ENCODE peak calls at places on chromosomes 13 and 19, in ten cellular contexts. One of them, this sample, is unnamed.

GRCh38 chr19:18312021-18312534 is 10.8 kb downstream of the LSM4 start:
- DNase-seq in foreskin fibroblast: no peak
- DNase-seq in NCI-H774: no peak
- DNase-seq in SHP77: no peak
- DNase-seq in NCI-H2029: no peak
- DNase-seq in glutamatergic neuron: no peak
- DNase-seq in left ventricle myocardium superior: no peak
- DNase-seq in activated CD4-positive, alpha-beta T cell treated with anti-CD3 and anti-CD28 coated beads, Interleukin-2, amount 10 ng/mL, durations not matched to agents 7 days and 5 days: no peak
- DNase-seq in cardiac septum: no peak
- DNase-seq in NCI-H187: no peak
- DNase-seq in this sample: no peak

GRCh38 chr19:50313812-50314536 is 15.2 kb downstream of the KCNC3 start:
- DNase-seq in foreskin fibroblast: no peak
- DNase-seq in NCI-H774: peak; percentile 14
- DNase-seq in SHP77: no peak
- DNase-seq in NCI-H2029: no peak
- DNase-seq in glutamatergic neuron: no peak
- DNase-seq in left ventricle myocardium superior: no peak
- DNase-seq in activated CD4-positive, alpha-beta T cell treated with anti-CD3 and anti-CD28 coated beads, Interleukin-2, amount 10 ng/mL, durations not matched to agents 7 days and 5 days: no peak
- DNase-seq in cardiac septum: no peak
- DNase-seq in NCI-H187: peak; percentile 12
- DNase-seq in this sample: no peak

GRCh38 chr13:32811297-32811800 is 204.9 kb upstream of the KL start:
- DNase-seq in foreskin fibroblast: peak; percentile 33
- DNase-seq in NCI-H774: no peak
- DNase-seq in SHP77: no peak
- DNase-seq in NCI-H2029: no peak
- DNase-seq in glutamatergic neuron: no peak
- DNase-seq in left ventricle myocardium superior: no peak
- DNase-seq in activated CD4-positive, alpha-beta T cell treated with anti-CD3 and anti-CD28 coated beads, Interleukin-2, amount 10 ng/mL, durations not matched to agents 7 days and 5 days: peak; percentile 42
- DNase-seq in cardiac septum: no peak
- DNase-seq in NCI-H187: no peak
- DNase-seq in this sample: peak; percentile 34

GRCh38 chr13:31321457-31321856 is 121.7 kb downstream of the B3GLCT start:
- DNase-seq in foreskin fibroblast: no peak
- DNase-seq in NCI-H774: no peak
- DNase-seq in SHP77: no peak
- DNase-seq in NCI-H2029: no peak
- DNase-seq in glutamatergic neuron: no peak
- DNase-seq in left ventricle myocardium superior: no peak
- DNase-seq in activated CD4-positive, alpha-beta T cell treated with anti-CD3 and anti-CD28 coated beads, Interleukin-2, amount 10 ng/mL, durations not matched to agents 7 days and 5 days: no peak
- DNase-seq in cardiac septum: no peak
- DNase-seq in NCI-H187: no peak
- DNase-seq in this sample: peak; percentile 67

GRCh38 chr13:84570831-84571230 is 688.6 kb upstream of the SLITRK1 start:
- DNase-seq in foreskin fibroblast: peak; percentile 2
- DNase-seq in NCI-H774: no peak
- DNase-seq in SHP77: no peak
- DNase-seq in NCI-H2029: no peak
- DNase-seq in glutamatergic neuron: no peak
- DNase-seq in left ventricle myocardium superior: no peak
- DNase-seq in activated CD4-positive, alpha-beta T cell treated with anti-CD3 and anti-CD28 coated beads, Interleukin-2, amount 10 ng/mL, durations not matched to agents 7 days and 5 days: no peak
- DNase-seq in cardiac septum: no peak
- DNase-seq in NCI-H187: no peak
- DNase-seq in this sample: no peak

GRCh38 chr19:48676887-48677286 is 4.1 kb upstream of the NTN5 start:
- DNase-seq in foreskin fibroblast: no peak
- DNase-seq in NCI-H774: no peak
- DNase-seq in SHP77: no peak
- DNase-seq in NCI-H2029: no peak
- DNase-seq in glutamatergic neuron: no peak
- DNase-seq in left ventricle myocardium superior: no peak
- DNase-seq in activated CD4-positive, alpha-beta T cell treated with anti-CD3 and anti-CD28 coated beads, Interleukin-2, amount 10 ng/mL, durations not matched to agents 7 days and 5 days: no peak
- DNase-seq in cardiac septum: no peak
- DNase-seq in NCI-H187: no peak
- DNase-seq in this sample: no peak

GRCh38 chr13:102608944-102609343 is 12.2 kb downstream of the TPP2 start:
- DNase-seq in foreskin fibroblast: no peak
- DNase-seq in NCI-H774: no peak
- DNase-seq in SHP77: no peak
- DNase-seq in NCI-H2029: no peak
- DNase-seq in glutamatergic neuron: no peak
- DNase-seq in left ventricle myocardium superior: no peak
- DNase-seq in activated CD4-positive, alpha-beta T cell treated with anti-CD3 and anti-CD28 coated beads, Interleukin-2, amount 10 ng/mL, durations not matched to agents 7 days and 5 days: no peak
- DNase-seq in cardiac septum: no peak
- DNase-seq in NCI-H187: no peak
- DNase-seq in this sample: no peak

GRCh38 chr19:33248954-33249613 is 23.4 kb upstream of the SLC7A10 start:
- DNase-seq in foreskin fibroblast: no peak
- DNase-seq in NCI-H774: no peak
- DNase-seq in SHP77: no peak
- DNase-seq in NCI-H2029: no peak
- DNase-seq in glutamatergic neuron: no peak
- DNase-seq in left ventricle myocardium superior: peak; percentile 56
- DNase-seq in activated CD4-positive, alpha-beta T cell treated with anti-CD3 and anti-CD28 coated beads, Interleukin-2, amount 10 ng/mL, durations not matched to agents 7 days and 5 days: no peak
- DNase-seq in cardiac septum: peak; percentile 91
- DNase-seq in NCI-H187: no peak
- DNase-seq in this sample: peak; percentile 37

GRCh38 chr19:17579523-17580244 is 24.2 kb downstream of the COLGALT1 start:
- DNase-seq in foreskin fibroblast: peak; percentile 36
- DNase-seq in NCI-H774: peak; percentile 17
- DNase-seq in SHP77: peak; percentile 4
- DNase-seq in NCI-H2029: peak; percentile 23
- DNase-seq in glutamatergic neuron: peak; percentile 63
- DNase-seq in left ventricle myocardium superior: peak; percentile 70
- DNase-seq in activated CD4-positive, alpha-beta T cell treated with anti-CD3 and anti-CD28 coated beads, Interleukin-2, amount 10 ng/mL, durations not matched to agents 7 days and 5 days: peak; percentile 18
- DNase-seq in cardiac septum: no peak
- DNase-seq in NCI-H187: peak; percentile 31
- DNase-seq in this sample: peak; percentile 95

GRCh38 chr13:110228936-110229904 is 77.7 kb downstream of the COL4A1 start:
- DNase-seq in foreskin fibroblast: no peak
- DNase-seq in NCI-H774: no peak
- DNase-seq in SHP77: no peak
- DNase-seq in NCI-H2029: no peak
- DNase-seq in glutamatergic neuron: no peak
- DNase-seq in left ventricle myocardium superior: no peak
- DNase-seq in activated CD4-positive, alpha-beta T cell treated with anti-CD3 and anti-CD28 coated beads, Interleukin-2, amount 10 ng/mL, durations not matched to agents 7 days and 5 days: no peak
- DNase-seq in cardiac septum: no peak
- DNase-seq in NCI-H187: no peak
- DNase-seq in this sample: no peak

GRCh38 chr19:45560038-45560437 is 24.6 kb downstream of the OPA3 start:
- DNase-seq in foreskin fibroblast: no peak
- DNase-seq in NCI-H774: no peak
- DNase-seq in SHP77: no peak
- DNase-seq in NCI-H2029: no peak
- DNase-seq in glutamatergic neuron: no peak
- DNase-seq in left ventricle myocardium superior: no peak
- DNase-seq in activated CD4-positive, alpha-beta T cell treated with anti-CD3 and anti-CD28 coated beads, Interleukin-2, amount 10 ng/mL, durations not matched to agents 7 days and 5 days: no peak
- DNase-seq in cardiac septum: no peak
- DNase-seq in NCI-H187: no peak
- DNase-seq in this sample: no peak

GRCh38 chr19:12065100-12065538 is 588 bp downstream of the ZNF844 start:
- DNase-seq in foreskin fibroblast: peak; percentile 21
- DNase-seq in NCI-H774: no peak
- DNase-seq in SHP77: no peak
- DNase-seq in NCI-H2029: no peak
- DNase-seq in glutamatergic neuron: no peak
- DNase-seq in left ventricle myocardium superior: no peak
- DNase-seq in activated CD4-positive, alpha-beta T cell treated with anti-CD3 and anti-CD28 coated beads, Interleukin-2, amount 10 ng/mL, durations not matched to agents 7 days and 5 days: peak; percentile 21
- DNase-seq in cardiac septum: peak; percentile 76
- DNase-seq in NCI-H187: no peak
- DNase-seq in this sample: no peak

GRCh38 chr19:39277598-39277997 is 9.4 kb downstream of the IFNL2 start:
- DNase-seq in foreskin fibroblast: no peak
- DNase-seq in NCI-H774: no peak
- DNase-seq in SHP77: no peak
- DNase-seq in NCI-H2029: no peak
- DNase-seq in glutamatergic neuron: no peak
- DNase-seq in left ventricle myocardium superior: no peak
- DNase-seq in activated CD4-positive, alpha-beta T cell treated with anti-CD3 and anti-CD28 coated beads, Interleukin-2, amount 10 ng/mL, durations not matched to agents 7 days and 5 days: no peak
- DNase-seq in cardiac septum: peak; percentile 10
- DNase-seq in NCI-H187: no peak
- DNase-seq in this sample: no peak

GRCh38 chr13:43246382-43246781 is 223.0 kb downstream of the DNAJC15 start:
- DNase-seq in foreskin fibroblast: no peak
- DNase-seq in NCI-H774: no peak
- DNase-seq in SHP77: no peak
- DNase-seq in NCI-H2029: no peak
- DNase-seq in glutamatergic neuron: no peak
- DNase-seq in left ventricle myocardium superior: no peak
- DNase-seq in activated CD4-positive, alpha-beta T cell treated with anti-CD3 and anti-CD28 coated beads, Interleukin-2, amount 10 ng/mL, durations not matched to agents 7 days and 5 days: no peak
- DNase-seq in cardiac septum: no peak
- DNase-seq in NCI-H187: no peak
- DNase-seq in this sample: no peak

GRCh38 chr19:13795595-13796300 is 505 bp downstream of the ZSWIM4 start:
- DNase-seq in foreskin fibroblast: no peak
- DNase-seq in NCI-H774: peak; percentile 5
- DNase-seq in SHP77: no peak
- DNase-seq in NCI-H2029: no peak
- DNase-seq in glutamatergic neuron: peak; percentile 50
- DNase-seq in left ventricle myocardium superior: no peak
- DNase-seq in activated CD4-positive, alpha-beta T cell treated with anti-CD3 and anti-CD28 coated beads, Interleukin-2, amount 10 ng/mL, durations not matched to agents 7 days and 5 days: no peak
- DNase-seq in cardiac septum: no peak
- DNase-seq in NCI-H187: no peak
- DNase-seq in this sample: no peak

GRCh38 chr13:32040689-32041088 is 9.1 kb downstream of the FRY start:
- DNase-seq in foreskin fibroblast: no peak
- DNase-seq in NCI-H774: no peak
- DNase-seq in SHP77: no peak
- DNase-seq in NCI-H2029: no peak
- DNase-seq in glutamatergic neuron: no peak
- DNase-seq in left ventricle myocardium superior: no peak
- DNase-seq in activated CD4-positive, alpha-beta T cell treated with anti-CD3 and anti-CD28 coated beads, Interleukin-2, amount 10 ng/mL, durations not matched to agents 7 days and 5 days: no peak
- DNase-seq in cardiac septum: no peak
- DNase-seq in NCI-H187: no peak
- DNase-seq in this sample: no peak